ENCODE peak calls at places on chromosomes 12 and 14, in seven cellular contexts. Z is Daoy; B is stimulated activated CD4-positive, alpha-beta T cell treated with anti-CD3 and anti-CD28 coated beads, Interleukin-1b, Interleukin-23, amount 100 ng/mL, for 1 hour; U is NCI-H510A; R is small intestine; D is HCEC 1CT; G is NCI-H774. I is an unnamed sample.

GRCh38 chr12:115667116-115667515 is 610.4 kb downstream of the MED13L start:
- DNase-seq in Z (no peak), B (no peak), U (no peak), R (no peak), D (no peak), G (no peak), I (no peak)

GRCh38 chr12:57693317-57693658 is 644 bp upstream of the OS9 start:
- DNase-seq in Z (peak; percentile 7), B (no peak), U (peak; percentile 53), R (no peak), D (no peak), G (no peak), I (no peak)

GRCh38 chr12:87871061-87871460 is 158.1 kb downstream of the C12orf50 start:
- DNase-seq in Z (no peak), B (no peak), U (no peak), R (no peak), D (no peak), G (no peak), I (no peak)

GRCh38 chr12:114399664-114400211 is 6.2 kb downstream of the TBX5 start:
- DNase-seq in Z (peak; percentile 93), B (no peak), U (no peak), R (no peak), D (no peak), G (peak; percentile 70), I (no peak)

GRCh38 chr14:21257395-21258193 is 11.6 kb downstream of the HNRNPC start:
- DNase-seq in Z (no peak), B (no peak), U (no peak), R (no peak), D (no peak), G (no peak), I (no peak)

GRCh38 chr14:59187802-59188460 is 536 bp upstream of the DAAM1 start:
- DNase-seq in Z (peak; percentile 37), B (peak; percentile 2), U (peak; percentile 5), R (no peak), D (no peak), G (no peak), I (peak; percentile 57)

GRCh38 chr14:64209428-64210165 is 84.6 kb downstream of the ESR2 start:
- DNase-seq in Z (no peak), B (no peak), U (no peak), R (no peak), D (peak; percentile 37), G (no peak), I (no peak)

GRCh38 chr14:50520947-50521815 is 11.2 kb downstream of the MAP4K5 start:
- DNase-seq in Z (peak; percentile 86), B (peak; percentile 27), U (no peak), R (peak; percentile 55), D (peak; percentile 96), G (no peak), I (no peak)

GRCh38 chr12:20050166-20050565 is 318.2 kb upstream of the PDE3A start:
- DNase-seq in Z (no peak), B (no peak), U (no peak), R (no peak), D (peak; percentile 12), G (peak; percentile 44), I (no peak)

GRCh38 chr12:9605490-9605889 is 2.2 kb downstream of the KLRB1 start:
- DNase-seq in Z (no peak), B (no peak), U (no peak), R (no peak), D (no peak), G (no peak), I (no peak)

GRCh38 chr12:118330421-118331018 is 42.2 kb downstream of the TAOK3 start:
- DNase-seq in Z (peak; percentile 32), B (no peak), U (no peak), R (peak; percentile 64), D (peak; percentile 68), G (no peak), I (no peak)

GRCh38 chr14:20413785-20414117 is 450 bp upstream of the TEP1 start:
- DNase-seq in Z (no peak), B (no peak), U (no peak), R (peak; percentile 53), D (peak; percentile 32), G (no peak), I (no peak)

GRCh38 chr14:21136024-21136423 is 19.8 kb downstream of the OR5AU1 start:
- DNase-seq in Z (no peak), B (no peak), U (no peak), R (peak; percentile 8), D (peak; percentile 20), G (peak; percentile 10), I (no peak)

GRCh38 chr12:21891763-21892217 is 49.4 kb downstream of the ABCC9 start:
- DNase-seq in Z (no peak), B (no peak), U (no peak), R (no peak), D (no peak), G (no peak), I (no peak)

GRCh38 chr12:42039146-42039545 is 105.5 kb downstream of the GXYLT1 start:
- DNase-seq in Z (peak; percentile 17), B (no peak), U (no peak), R (no peak), D (peak; percentile 57), G (no peak), I (no peak)

GRCh38 chr12:104565606-104566243 is 109.0 kb downstream of the CHST11 start:
- DNase-seq in Z (no peak), B (no peak), U (no peak), R (no peak), D (no peak), G (no peak), I (no peak)

GRCh38 chr14:24232645-24233537 is at the start of gene GMPR2:
- DNase-seq in Z (peak; percentile 26), B (no peak), U (peak; percentile 47), R (no peak), D (peak; percentile 11), G (peak; percentile 75), I (peak; percentile 74)

GRCh38 chr14:91872011-91872476 is 4.7 kb upstream of the TC2N start:
- DNase-seq in Z (no peak), B (peak; percentile 22), U (no peak), R (peak; percentile 49), D (peak; percentile 22), G (no peak), I (no peak)

GRCh38 chr12:47636908-47637780 is 68.7 kb downstream of the RPAP3 start:
- DNase-seq in Z (peak; percentile 49), B (peak; percentile 6), U (no peak), R (peak; percentile 11), D (peak; percentile 7), G (no peak), I (no peak)

GRCh38 chr14:52304248-52304904 is 9.7 kb upstream of the PTGER2 start:
- DNase-seq in Z (no peak), B (no peak), U (no peak), R (no peak), D (no peak), G (no peak), I (no peak)

GRCh38 chr12:26721800-26722199 is 111.2 kb downstream of the ITPR2 start:
- DNase-seq in Z (no peak), B (no peak), U (peak; percentile 67), R (peak; percentile 68), D (peak; percentile 24), G (no peak), I (no peak)

GRCh38 chr12:59408431-59408830 is 187.4 kb upstream of the SLC16A7 start:
- DNase-seq in Z (no peak), B (no peak), U (no peak), R (no peak), D (peak; percentile 20), G (no peak), I (no peak)

GRCh38 chr12:70497508-70497907 is 131.4 kb downstream of the KCNMB4 start:
- DNase-seq in Z (no peak), B (no peak), U (no peak), R (no peak), D (no peak), G (no peak), I (no peak)

GRCh38 chr12:77120156-77120555 is 54.8 kb upstream of the E2F7 start:
- DNase-seq in Z (peak; percentile 74), B (no peak), U (no peak), R (no peak), D (peak; percentile 93), G (no peak), I (no peak)

GRCh38 chr12:84542289-84542688 is 370.3 kb downstream of the SLC6A15 start:
- DNase-seq in Z (no peak), B (no peak), U (no peak), R (no peak), D (no peak), G (no peak), I (no peak)

GRCh38 chr14:70836946-70837345 is 27.6 kb upstream of the MAP3K9 start:
- DNase-seq in Z (no peak), B (no peak), U (no peak), R (no peak), D (no peak), G (no peak), I (no peak)

GRCh38 chr12:108430245-108430644 is 84.8 kb upstream of the FICD start:
- DNase-seq in Z (peak; percentile 57), B (no peak), U (no peak), R (no peak), D (peak; percentile 18), G (no peak), I (no peak)

GRCh38 chr14:46574236-46574970 is 77.2 kb downstream of the RPL10L start:
- DNase-seq in Z (peak; percentile 29), B (no peak), U (no peak), R (no peak), D (no peak), G (no peak), I (no peak)

GRCh38 chr12:125003021-125003420 is 9.6 kb downstream of the BRI3BP start:
- DNase-seq in Z (no peak), B (no peak), U (no peak), R (no peak), D (no peak), G (no peak), I (no peak)

I was measured in NCI-H1092.